ENCODE peak calls at places on chromosomes 7 and 10, in five cellular contexts. One of them, this sample, is unnamed.

GRCh38 chr7:43944286-43944685 is 18.1 kb downstream of the UBE2D4 start:
- DNase-seq in Caco-2: peak; percentile 14
- DNase-seq in left lung: no peak
- DNase-seq in kidney: no peak
- DNase-seq in body of pancreas: no peak
- DNase-seq in this sample: no peak

GRCh38 chr10:104336829-104337526 is 1.3 kb downstream of the ITPRIP start:
- DNase-seq in Caco-2: no peak
- DNase-seq in left lung: no peak
- DNase-seq in kidney: no peak
- DNase-seq in body of pancreas: no peak
- DNase-seq in this sample: peak; percentile 85

GRCh38 chr10:49605177-49605938 is 4.8 kb upstream of the SLC18A3 start:
- DNase-seq in Caco-2: peak; percentile 28
- DNase-seq in left lung: no peak
- DNase-seq in kidney: no peak
- DNase-seq in body of pancreas: no peak
- DNase-seq in this sample: no peak

GRCh38 chr7:157282141-157282801 is 54.5 kb upstream of the DNAJB6 start:
- DNase-seq in Caco-2: no peak
- DNase-seq in left lung: no peak
- DNase-seq in kidney: peak; percentile 62
- DNase-seq in body of pancreas: no peak
- DNase-seq in this sample: no peak

GRCh38 chr10:42149027-42149700 is 489.2 kb downstream of the ZNF33B start:
- DNase-seq in Caco-2: no peak
- DNase-seq in left lung: no peak
- DNase-seq in kidney: peak; percentile 83
- DNase-seq in body of pancreas: no peak
- DNase-seq in this sample: no peak

GRCh38 chr10:86511027-86511865 is 10.3 kb downstream of the WAPL start:
- DNase-seq in Caco-2: no peak
- DNase-seq in left lung: no peak
- DNase-seq in kidney: no peak
- DNase-seq in body of pancreas: no peak
- DNase-seq in this sample: no peak

GRCh38 chr7:135822396-135822795 is 73.8 kb upstream of the FAM180A start:
- DNase-seq in Caco-2: no peak
- DNase-seq in left lung: no peak
- DNase-seq in kidney: no peak
- DNase-seq in body of pancreas: no peak
- DNase-seq in this sample: no peak

GRCh38 chr7:155897758-155898386 is 85.6 kb upstream of the SHH start:
- DNase-seq in Caco-2: no peak
- DNase-seq in left lung: no peak
- DNase-seq in kidney: no peak
- DNase-seq in body of pancreas: no peak
- DNase-seq in this sample: no peak

GRCh38 chr7:85185355-85186082 is 1.3 kb downstream of the SEMA3D start:
- DNase-seq in Caco-2: no peak
- DNase-seq in left lung: peak; percentile 52
- DNase-seq in kidney: peak; percentile 79
- DNase-seq in body of pancreas: peak; percentile 17
- DNase-seq in this sample: peak; percentile 62
- TF ChIP-seq CTCF in Caco-2: no peak
- TF ChIP-seq CTCF in left lung: no peak
- TF ChIP-seq CTCF in kidney: no peak
- TF ChIP-seq CTCF in body of pancreas: no peak
- TF ChIP-seq CTCF in this sample: peak; percentile 19

GRCh38 chr10:110880012-110880411 is 8.3 kb downstream of the PDCD4 start:
- DNase-seq in Caco-2: no peak
- DNase-seq in left lung: no peak
- DNase-seq in kidney: no peak
- DNase-seq in body of pancreas: no peak
- DNase-seq in this sample: no peak
- H3K36me3 ChIP-seq in Caco-2: no peaks in the 10 kb centered on the region
- H3K36me3 ChIP-seq in left lung: peaks cover 21% of the 10 kb centered on the region
- H3K36me3 ChIP-seq in kidney: peaks cover 16% of the 10 kb centered on the region
- H3K36me3 ChIP-seq in body of pancreas: no peaks in the 10 kb centered on the region
- H3K36me3 ChIP-seq in this sample: peaks cover 49% of the 10 kb centered on the region

GRCh38 chr7:93861325-93861949 is 29.1 kb downstream of the TFPI2 start:
- DNase-seq in Caco-2: no peak
- DNase-seq in left lung: no peak
- DNase-seq in kidney: no peak
- DNase-seq in body of pancreas: no peak
- DNase-seq in this sample: no peak
- TF ChIP-seq CTCF in Caco-2: peak; percentile 51
- TF ChIP-seq CTCF in left lung: no peak
- TF ChIP-seq CTCF in kidney: no peak
- TF ChIP-seq CTCF in body of pancreas: no peak
- TF ChIP-seq CTCF in this sample: peak; percentile 8

DNA sequence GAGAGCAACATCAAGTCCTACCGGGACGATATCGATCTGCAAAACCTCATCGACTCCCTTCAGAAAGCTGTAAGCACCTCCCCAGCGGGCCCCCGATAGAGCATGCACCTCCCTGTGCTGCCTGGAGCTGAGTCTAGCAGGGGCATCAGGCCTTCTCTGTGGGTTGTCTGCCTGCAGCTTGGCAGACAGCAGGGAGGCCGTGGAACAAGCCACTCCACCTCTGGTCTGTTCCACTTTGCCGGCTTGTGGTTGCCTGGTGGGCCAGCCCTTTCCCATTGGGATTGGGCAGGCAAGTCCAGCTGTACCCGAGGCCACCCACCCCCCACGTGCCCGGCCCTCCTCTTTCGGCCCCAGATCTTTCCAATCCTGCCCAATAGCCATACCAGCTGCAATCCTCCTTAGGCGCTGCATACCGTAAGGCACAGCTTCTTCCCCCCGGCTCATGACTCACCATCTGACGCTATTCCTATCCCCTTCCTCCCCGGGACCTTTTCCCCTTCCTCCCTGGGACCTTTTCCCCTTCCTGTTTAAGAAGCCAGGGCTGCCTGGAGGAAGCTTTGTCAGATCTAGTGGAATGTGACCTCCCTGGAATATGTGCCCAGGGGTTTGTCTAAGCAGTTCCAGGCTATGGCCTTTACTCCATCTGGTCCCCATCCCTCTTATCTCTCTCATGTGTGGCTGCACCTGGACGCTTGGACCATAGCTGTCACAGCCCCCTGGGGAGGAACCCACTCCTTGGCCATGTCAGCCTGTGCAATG is 28.1 kb upstream of the SH2D4B start:
- DNase-seq in Caco-2: peak; percentile 80
- DNase-seq in left lung: peak; percentile 47
- DNase-seq in kidney: peak; percentile 77
- DNase-seq in body of pancreas: no peak
- DNase-seq in this sample: no peak
- H3K36me3 ChIP-seq in Caco-2: peaks cover 12% of the 10 kb centered on the region
- H3K36me3 ChIP-seq in left lung: peaks cover 84% of the 10 kb centered on the region
- H3K36me3 ChIP-seq in kidney: peaks cover 44% of the 10 kb centered on the region
- H3K36me3 ChIP-seq in body of pancreas: no peaks in the 10 kb centered on the region
- H3K36me3 ChIP-seq in this sample: peaks cover 21% of the 10 kb centered on the region

GRCh38 chr10:89267056-89267455 is 15.5 kb upstream of the LIPA start:
- DNase-seq in Caco-2: no peak
- DNase-seq in left lung: no peak
- DNase-seq in kidney: no peak
- DNase-seq in body of pancreas: no peak
- DNase-seq in this sample: no peak
- TF ChIP-seq CTCF in Caco-2: no peak
- TF ChIP-seq CTCF in left lung: no peak
- TF ChIP-seq CTCF in kidney: no peak
- TF ChIP-seq CTCF in body of pancreas: no peak
- TF ChIP-seq CTCF in this sample: no peak

DNA sequence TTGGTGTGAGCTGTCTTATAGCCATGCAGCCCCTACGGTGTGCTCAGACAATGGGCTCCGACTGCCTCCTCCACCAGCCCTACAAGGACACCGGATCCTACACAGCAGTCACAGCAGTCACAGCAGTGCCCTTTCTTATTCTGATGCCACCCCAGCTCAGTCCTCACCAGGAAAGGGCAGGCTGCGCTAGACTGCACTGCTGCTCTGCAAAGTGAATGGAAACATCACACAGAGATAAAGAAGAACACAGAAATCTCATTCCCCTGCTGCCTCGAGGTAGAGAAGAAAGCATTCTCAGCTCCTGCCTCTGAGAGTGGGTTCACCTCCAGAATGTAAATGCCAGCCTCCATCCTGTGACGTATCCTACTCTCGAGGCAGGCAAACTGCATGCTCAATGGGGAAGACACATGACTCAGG is 241.6 kb upstream of the KMT2E start:
- DNase-seq in Caco-2: no peak
- DNase-seq in left lung: no peak
- DNase-seq in kidney: no peak
- DNase-seq in body of pancreas: no peak
- DNase-seq in this sample: no peak
- H3K36me3 ChIP-seq in Caco-2: no peaks in the 10 kb centered on the region
- H3K36me3 ChIP-seq in left lung: no peaks in the 10 kb centered on the region
- H3K36me3 ChIP-seq in kidney: no peaks in the 10 kb centered on the region
- H3K36me3 ChIP-seq in body of pancreas: no peaks in the 10 kb centered on the region
- H3K36me3 ChIP-seq in this sample: no peaks in the 10 kb centered on the region

DNA sequence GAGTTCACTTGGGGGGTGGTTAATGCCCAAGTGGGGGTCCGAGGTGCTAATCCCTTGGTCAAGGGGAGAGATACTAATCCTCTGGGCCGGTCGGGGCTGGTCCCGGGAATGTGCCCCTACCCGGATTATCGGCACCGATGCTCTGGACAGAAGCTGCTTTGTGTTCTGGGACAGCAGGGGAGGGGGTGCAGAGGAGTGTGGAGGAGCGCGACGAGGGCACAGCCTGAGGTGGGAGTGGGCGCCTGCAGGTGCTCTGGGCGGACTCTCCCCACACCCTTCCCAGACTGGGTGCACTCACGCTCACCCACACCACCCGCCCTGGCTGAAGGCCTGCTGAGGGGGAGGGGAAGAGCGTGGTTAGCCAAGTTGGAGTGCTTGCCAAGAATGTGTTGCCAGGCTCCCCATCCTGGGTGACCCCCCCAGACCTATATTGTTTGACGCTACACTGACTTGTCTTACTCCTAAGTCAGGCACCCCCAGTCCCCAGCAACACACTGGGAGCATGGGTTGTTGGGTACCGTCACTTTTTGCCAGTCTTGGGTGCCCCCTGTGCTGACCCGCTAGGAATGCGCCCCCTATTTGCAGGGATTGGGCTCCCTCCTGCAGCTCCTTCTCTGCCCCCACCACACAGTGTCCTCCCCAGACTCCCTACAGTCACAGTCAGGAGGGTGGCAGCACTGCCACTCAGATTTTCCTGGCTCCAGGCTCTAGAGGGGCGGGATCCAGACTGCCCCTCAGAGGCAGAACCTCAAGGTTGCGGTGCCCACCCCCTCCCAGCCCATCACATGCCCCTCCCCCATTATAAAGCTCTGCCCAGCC is 1.2 kb downstream of the SLC4A2 start:
- DNase-seq in Caco-2: no peak
- DNase-seq in left lung: peak; percentile 71
- DNase-seq in kidney: no peak
- DNase-seq in body of pancreas: peak; percentile 53
- DNase-seq in this sample: no peak
- TF ChIP-seq CTCF in Caco-2: no peak
- TF ChIP-seq CTCF in left lung: no peak
- TF ChIP-seq CTCF in kidney: no peak
- TF ChIP-seq CTCF in body of pancreas: no peak
- TF ChIP-seq CTCF in this sample: peak; percentile 13

DNA sequence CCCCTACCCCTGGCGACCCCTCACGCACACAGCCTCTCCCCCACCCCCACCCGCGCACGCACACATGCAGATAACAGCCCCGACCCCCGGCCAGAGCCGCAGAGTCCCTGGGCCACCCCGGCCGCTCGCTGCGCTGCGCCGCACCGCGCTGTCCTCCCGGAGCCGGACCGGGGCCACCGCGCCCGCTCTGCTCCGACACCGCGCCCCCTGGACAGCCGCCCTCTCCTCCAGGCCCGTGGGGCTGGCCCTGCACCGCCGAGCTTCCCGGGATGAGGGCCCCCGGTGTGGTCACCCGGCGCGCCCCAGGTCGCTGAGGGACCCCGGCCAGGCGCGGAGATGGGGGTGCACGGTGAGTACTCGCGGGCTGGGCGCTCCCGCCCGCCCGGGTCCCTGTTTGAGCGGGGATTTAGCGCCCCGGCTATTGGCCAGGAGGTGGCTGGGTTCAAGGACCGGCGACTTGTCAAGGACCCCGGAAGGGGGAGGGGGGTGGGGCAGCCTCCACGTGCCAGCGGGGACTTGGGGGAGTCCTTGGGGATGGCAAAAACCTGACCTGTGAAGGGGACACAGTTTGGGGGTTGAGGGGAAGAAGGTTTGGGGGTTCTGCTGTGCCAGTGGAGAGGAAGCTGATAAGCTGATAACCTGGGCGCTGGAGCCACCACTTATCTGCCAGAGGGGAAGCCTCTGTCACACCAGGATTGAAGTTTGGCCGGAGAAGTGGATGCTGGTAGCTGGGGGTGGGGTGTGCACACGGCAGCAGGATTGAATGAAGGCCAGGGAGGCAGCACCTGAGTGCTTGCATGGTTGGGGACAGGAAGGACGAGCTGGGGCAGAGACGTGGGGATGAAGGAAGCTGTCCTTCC is 607 bp downstream of the EPO start:
- DNase-seq in Caco-2: no peak
- DNase-seq in left lung: no peak
- DNase-seq in kidney: no peak
- DNase-seq in body of pancreas: no peak
- DNase-seq in this sample: no peak
- H3K36me3 ChIP-seq in Caco-2: no peaks in the 10 kb centered on the region
- H3K36me3 ChIP-seq in left lung: no peaks in the 10 kb centered on the region
- H3K36me3 ChIP-seq in kidney: no peaks in the 10 kb centered on the region
- H3K36me3 ChIP-seq in body of pancreas: no peaks in the 10 kb centered on the region
- H3K36me3 ChIP-seq in this sample: no peaks in the 10 kb centered on the region

GRCh38 chr10:121595321-121595805 is 2.9 kb downstream of the FGFR2 start:
- DNase-seq in Caco-2: no peak
- DNase-seq in left lung: no peak
- DNase-seq in kidney: no peak
- DNase-seq in body of pancreas: no peak
- DNase-seq in this sample: peak; percentile 22

GRCh38 chr10:121597504-121598241 is 571 bp downstream of the FGFR2 start:
- DNase-seq in Caco-2: no peak
- DNase-seq in left lung: no peak
- DNase-seq in kidney: peak; percentile 78
- DNase-seq in body of pancreas: peak; percentile 22
- DNase-seq in this sample: peak; percentile 3

GRCh38 chr10:121598261-121599249 is at the start of gene FGFR2:
- DNase-seq in Caco-2: peak; percentile 88
- DNase-seq in left lung: peak; percentile 78
- DNase-seq in kidney: peak; percentile 93
- DNase-seq in body of pancreas: peak; percentile 79
- DNase-seq in this sample: peak; percentile 96

GRCh38 chr10:121595806-121596667 is 2.2 kb downstream of the FGFR2 start:
- DNase-seq in Caco-2: no peak
- DNase-seq in left lung: no peak
- DNase-seq in kidney: no peak
- DNase-seq in body of pancreas: no peak
- DNase-seq in this sample: no peak

GRCh38 chr10:121596668-121597503 is 1.4 kb downstream of the FGFR2 start:
- DNase-seq in Caco-2: peak; percentile 67
- DNase-seq in left lung: no peak
- DNase-seq in kidney: peak; percentile 83
- DNase-seq in body of pancreas: peak; percentile 22
- DNase-seq in this sample: peak; percentile 57
- TF ChIP-seq CTCF in Caco-2: no peak
- TF ChIP-seq CTCF in left lung: no peak
- TF ChIP-seq CTCF in kidney: peak; percentile 30
- TF ChIP-seq CTCF in body of pancreas: no peak
- TF ChIP-seq CTCF in this sample: no peak

GRCh38 chr7:47297120-47297519 is 284.8 kb downstream of the TNS3 start:
- DNase-seq in Caco-2: no peak
- DNase-seq in left lung: no peak
- DNase-seq in kidney: no peak
- DNase-seq in body of pancreas: no peak
- DNase-seq in this sample: no peak
- H3K36me3 ChIP-seq in Caco-2: peaks cover 12% of the 10 kb centered on the region
- H3K36me3 ChIP-seq in left lung: peaks cover 81% of the 10 kb centered on the region
- H3K36me3 ChIP-seq in kidney: peaks cover 70% of the 10 kb centered on the region
- H3K36me3 ChIP-seq in body of pancreas: peaks cover 5% of the 10 kb centered on the region
- H3K36me3 ChIP-seq in this sample: no peaks in the 10 kb centered on the region